ENCODE peak calls at places on chromosomes 1 and 21, in ten cellular contexts. C is fibroblast of villous mesenchyme, H is HFF-Myc, O is uterus, N is AG04450, Y is sigmoid colon, X is hepatocyte, A is brain microvascular endothelial cell, L is stomach, S is heart right ventricle. M is an unnamed sample.

GRCh38 chr1:1337793-1338147 is 6.7 kb downstream of the TAS1R3 start:
- DNase-seq in C (no peak), H (no peak), O (no peak), N (no peak), Y (no peak), X (no peak), A (no peak), L (peak), S (no peak), M (no peak)

GRCh38 chr21:21997390-21998333 is 999.5 kb downstream of the NCAM2 start:
- DNase-seq in C (no peak), H (no peak), O (no peak), N (no peak), Y (no peak), X (peak), A (no peak), L (no peak), S (no peak), M (no peak)

GRCh38 chr1:152786077-152786476 is at the start of gene LCE1E:
- DNase-seq in C (no peak), H (no peak), O (no peak), N (no peak), Y (no peak), X (no peak), A (no peak), L (no peak), S (no peak), M (no peak)

GRCh38 chr21:16535100-16535418 is 805.3 kb downstream of the USP25 start:
- DNase-seq in C (peak), H (peak), O (peak), N (peak), Y (peak), X (no peak), A (no peak), L (peak), S (peak), M (peak)

GRCh38 chr1:198497326-198498220 is 42.9 kb downstream of the ATP6V1G3 start:
- DNase-seq in C (peak), H (no peak), O (no peak), N (no peak), Y (no peak), X (no peak), A (peak), L (no peak), S (no peak), M (no peak)

GRCh38 chr1:14598007-14598497 is 433 bp upstream of the KAZN start:
- DNase-seq in C (no peak), H (no peak), O (no peak), N (no peak), Y (no peak), X (peak), A (no peak), L (no peak), S (no peak), M (no peak)

GRCh38 chr1:36446261-36446660 is 4.0 kb downstream of the OSCP1 start:
- DNase-seq in C (no peak), H (no peak), O (no peak), N (no peak), Y (no peak), X (no peak), A (no peak), L (no peak), S (no peak), M (no peak)

GRCh38 chr1:183630748-183631147 is 4.8 kb downstream of the ARPC5 start:
- DNase-seq in C (no peak), H (no peak), O (no peak), N (no peak), Y (no peak), X (no peak), A (no peak), L (no peak), S (no peak), M (no peak)

GRCh38 chr1:226064816-226065248 is 2.3 kb downstream of the H3-3A start:
- DNase-seq in C (peak), H (no peak), O (peak), N (no peak), Y (no peak), X (peak), A (peak), L (peak), S (no peak), M (no peak)

GRCh38 chr1:44031051-44031899 is at the start of gene SLC6A9:
- DNase-seq in C (peak), H (peak), O (peak), N (peak), Y (peak), X (peak), A (peak), L (peak), S (peak), M (peak)

GRCh38 chr1:36879613-36880012 is 154.7 kb downstream of the GRIK3 start:
- DNase-seq in C (no peak), H (no peak), O (no peak), N (no peak), Y (peak), X (no peak), A (no peak), L (peak), S (no peak), M (no peak)

GRCh38 chr1:215744419-215744818 is 177.3 kb downstream of the KCTD3 start:
- DNase-seq in C (peak), H (no peak), O (no peak), N (no peak), Y (no peak), X (no peak), A (no peak), L (no peak), S (no peak), M (no peak)

GRCh38 chr1:152458384-152459185 is 44.5 kb upstream of the CRNN start:
- DNase-seq in C (peak), H (peak), O (peak), N (peak), Y (peak), X (peak), A (peak), L (peak), S (peak), M (peak)

GRCh38 chr1:26546819-26547218 is 17.3 kb downstream of the RPS6KA1 start:
- DNase-seq in C (no peak), H (no peak), O (no peak), N (no peak), Y (no peak), X (no peak), A (no peak), L (no peak), S (no peak), M (no peak)

GRCh38 chr1:65265296-65266271 is 43.8 kb upstream of the DNAJC6 start:
- DNase-seq in C (peak), H (no peak), O (no peak), N (no peak), Y (no peak), X (peak), A (peak), L (peak), S (peak), M (no peak)

GRCh38 chr1:217343907-217344306 is 287.0 kb downstream of the GPATCH2 start:
- DNase-seq in C (no peak), H (no peak), O (no peak), N (no peak), Y (no peak), X (no peak), A (no peak), L (no peak), S (no peak), M (no peak)

GRCh38 chr1:204130178-204130577 is 21.7 kb downstream of the ETNK2 start:
- DNase-seq in C (no peak), H (no peak), O (peak), N (no peak), Y (no peak), X (no peak), A (no peak), L (peak), S (no peak), M (no peak)

GRCh38 chr1:22122273-22123070 is 20.4 kb downstream of the WNT4 start:
- DNase-seq in C (no peak), H (no peak), O (no peak), N (no peak), Y (no peak), X (no peak), A (no peak), L (no peak), S (no peak), M (no peak)

GRCh38 chr1:59329412-59330053 is 32.6 kb downstream of the FGGY start:
- DNase-seq in C (no peak), H (no peak), O (no peak), N (no peak), Y (no peak), X (no peak), A (no peak), L (no peak), S (no peak), M (no peak)

GRCh38 chr1:61097326-61097725 is 15.0 kb downstream of the NFIA start:
- DNase-seq in C (no peak), H (no peak), O (no peak), N (no peak), Y (no peak), X (no peak), A (peak), L (no peak), S (no peak), M (no peak)

GRCh38 chr1:25996966-25997758 is 701 bp downstream of the PAFAH2 start:
- DNase-seq in C (peak), H (no peak), O (peak), N (no peak), Y (no peak), X (peak), A (peak), L (no peak), S (no peak), M (no peak)

GRCh38 chr1:153509729-153510354 is 25.9 kb downstream of the S100A6 start:
- DNase-seq in C (no peak), H (no peak), O (no peak), N (no peak), Y (no peak), X (peak), A (no peak), L (peak), S (peak), M (no peak)

GRCh38 chr1:201085902-201086735 is 26.1 kb downstream of the CACNA1S start:
- DNase-seq in C (peak), H (no peak), O (peak), N (no peak), Y (no peak), X (peak), A (peak), L (peak), S (peak), M (no peak)

GRCh38 chr1:85334962-85335361 is 58.5 kb upstream of the BCL10 start:
- DNase-seq in C (peak), H (no peak), O (no peak), N (no peak), Y (no peak), X (no peak), A (no peak), L (no peak), S (no peak), M (no peak)

GRCh38 chr1:209389258-209389657 is 194.3 kb upstream of the CAMK1G start:
- DNase-seq in C (peak), H (peak), O (no peak), N (peak), Y (no peak), X (no peak), A (peak), L (no peak), S (no peak), M (no peak)

GRCh38 chr1:10691075-10691739 is 105.2 kb downstream of the CASZ1 start:
- DNase-seq in C (no peak), H (no peak), O (no peak), N (no peak), Y (no peak), X (no peak), A (no peak), L (no peak), S (no peak), M (no peak)

GRCh38 chr1:161229896-161230295 is 4.0 kb downstream of the TOMM40L start:
- DNase-seq in C (no peak), H (no peak), O (no peak), N (no peak), Y (no peak), X (no peak), A (no peak), L (no peak), S (no peak), M (no peak)

GRCh38 chr1:47835409-47835808 is 161.8 kb downstream of the TRABD2B start:
- DNase-seq in C (no peak), H (no peak), O (no peak), N (no peak), Y (no peak), X (no peak), A (no peak), L (no peak), S (no peak), M (no peak)

GRCh38 chr1:22171951-22172715 is 29.2 kb upstream of the WNT4 start:
- DNase-seq in C (no peak), H (no peak), O (no peak), N (no peak), Y (no peak), X (no peak), A (no peak), L (no peak), S (no peak), M (no peak)

GRCh38 chr1:247331172-247331525 is 518 bp downstream of the ZNF496 start:
- DNase-seq in C (peak), H (no peak), O (peak), N (peak), Y (peak), X (peak), A (peak), L (peak), S (peak), M (peak)

GRCh38 chr1:224623310-224623714 is 7.2 kb downstream of the CNIH3 start:
- DNase-seq in C (peak), H (no peak), O (no peak), N (no peak), Y (no peak), X (no peak), A (peak), L (no peak), S (no peak), M (no peak)

GRCh38 chr1:119228318-119228717 is 87.9 kb upstream of the WARS2 start:
- DNase-seq in C (no peak), H (no peak), O (no peak), N (no peak), Y (no peak), X (peak), A (no peak), L (no peak), S (no peak), M (no peak)

GRCh38 chr1:119226880-119227279 is 86.4 kb upstream of the WARS2 start:
- DNase-seq in C (no peak), H (no peak), O (no peak), N (no peak), Y (no peak), X (no peak), A (peak), L (no peak), S (no peak), M (no peak)

GRCh38 chr1:119225270-119225669 is 84.8 kb upstream of the WARS2 start:
- DNase-seq in C (peak), H (no peak), O (no peak), N (no peak), Y (no peak), X (no peak), A (no peak), L (no peak), S (no peak), M (peak)

GRCh38 chr1:119227446-119227845 is 87.0 kb upstream of the WARS2 start:
- DNase-seq in C (no peak), H (no peak), O (no peak), N (no peak), Y (no peak), X (no peak), A (peak), L (no peak), S (no peak), M (no peak)

GRCh38 chr1:119225831-119226230 is 85.4 kb upstream of the WARS2 start:
- DNase-seq in C (no peak), H (no peak), O (no peak), N (no peak), Y (no peak), X (no peak), A (no peak), L (no peak), S (no peak), M (no peak)
- TF ChIP-seq CTCF in C (no peak), H (peak), O (no peak), N (no peak), Y (no peak), X (no peak), A (no peak), L (no peak), S (no peak), M (no peak)

DNA sequence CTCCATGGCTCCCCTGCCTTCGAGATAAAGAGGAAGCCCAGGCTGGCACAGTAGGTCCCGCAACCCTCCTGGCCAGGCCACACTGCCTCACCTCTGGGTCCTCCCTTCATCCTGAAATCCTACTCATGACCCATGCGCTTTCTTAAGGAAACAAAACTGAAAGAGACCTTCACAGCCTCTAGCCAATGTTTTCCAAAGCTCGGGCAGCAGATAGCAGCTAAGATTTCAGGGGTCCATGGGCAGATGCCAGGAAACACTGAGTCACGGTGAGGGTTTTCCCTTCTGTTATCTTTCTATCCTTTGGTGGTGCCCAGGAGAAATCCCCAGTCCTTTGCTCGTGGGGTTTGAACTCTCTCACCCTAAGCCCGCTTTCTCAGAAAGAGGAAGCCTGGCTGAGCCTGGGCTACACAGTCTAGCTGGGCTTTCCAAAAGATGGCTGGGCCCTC is 26.6 kb downstream of the TTC39A start:
- DNase-seq in C (peak), H (no peak), O (no peak), N (no peak), Y (peak), X (peak), A (peak), L (peak), S (no peak), M (no peak)
- H3K4me3 ChIP-seq in C (no peak), H (no peak), O (no peak), N (no peak), Y (no peak), X (no peak), A (no peak), L (no peak), S (no peak), M (no peak)

GRCh38 chr1:102851616-102852015 is 256.7 kb downstream of the COL11A1 start:
- DNase-seq in C (no peak), H (no peak), O (no peak), N (no peak), Y (no peak), X (no peak), A (peak), L (no peak), S (no peak), M (no peak)

GRCh38 chr1:102853701-102854187 is 254.6 kb downstream of the COL11A1 start:
- DNase-seq in C (no peak), H (no peak), O (no peak), N (no peak), Y (no peak), X (no peak), A (no peak), L (no peak), S (no peak), M (no peak)

GRCh38 chr1:102852583-102852982 is 255.7 kb downstream of the COL11A1 start:
- DNase-seq in C (no peak), H (no peak), O (no peak), N (no peak), Y (no peak), X (no peak), A (no peak), L (no peak), S (no peak), M (no peak)
- TF ChIP-seq CTCF in C (peak), H (peak), O (no peak), N (peak), Y (no peak), X (peak), A (peak), L (no peak), S (no peak), M (peak)

DNA sequence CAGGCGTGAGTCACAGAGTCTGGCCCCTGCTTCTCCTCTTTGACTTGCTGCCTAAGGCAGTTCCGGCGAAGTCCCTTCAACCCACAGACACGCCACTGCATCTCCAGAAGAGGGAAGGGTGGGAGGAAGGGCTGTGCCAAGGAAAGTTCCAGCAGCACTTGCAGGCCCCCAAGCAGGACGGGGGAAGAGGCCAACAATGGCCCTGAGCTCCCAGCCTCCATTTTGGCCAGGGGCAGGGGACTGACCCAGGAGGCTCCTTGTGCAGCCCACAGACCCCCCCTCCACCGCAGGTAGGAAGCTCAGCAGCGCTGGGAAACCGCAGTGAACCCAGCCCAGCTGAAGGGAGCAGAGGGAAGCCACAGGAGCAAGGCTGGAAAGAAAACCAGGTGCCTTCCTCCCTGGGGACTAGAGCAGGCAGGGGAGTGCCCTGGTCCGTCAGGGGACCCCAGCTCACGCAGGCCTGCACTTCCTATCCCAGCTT is 35.4 kb downstream of the ACOT7 start:
- DNase-seq in C (peak), H (no peak), O (no peak), N (no peak), Y (no peak), X (peak), A (no peak), L (no peak), S (no peak), M (no peak)
- H3K4me3 ChIP-seq in C (no peak), H (no peak), O (no peak), N (no peak), Y (no peak), X (no peak), A (no peak), L (no peak), S (no peak), M (no peak)

GRCh38 chr1:202172015-202172355 is 11.6 kb upstream of the PTPN7 start:
- DNase-seq in C (no peak), H (no peak), O (no peak), N (no peak), Y (no peak), X (no peak), A (no peak), L (no peak), S (no peak), M (no peak)

GRCh38 chr1:202171292-202172014 is 11.1 kb upstream of the PTPN7 start:
- DNase-seq in C (no peak), H (no peak), O (no peak), N (no peak), Y (no peak), X (no peak), A (no peak), L (no peak), S (no peak), M (no peak)

GRCh38 chr1:202170726-202171125 is 10.3 kb upstream of the PTPN7 start:
- DNase-seq in C (no peak), H (no peak), O (no peak), N (no peak), Y (no peak), X (no peak), A (no peak), L (no peak), S (no peak), M (no peak)

GRCh38 chr1:202176949-202177927 is 16.4 kb upstream of the LGR6 start:
- DNase-seq in C (no peak), H (no peak), O (no peak), N (no peak), Y (no peak), X (no peak), A (no peak), L (no peak), S (no peak), M (no peak)

DNA sequence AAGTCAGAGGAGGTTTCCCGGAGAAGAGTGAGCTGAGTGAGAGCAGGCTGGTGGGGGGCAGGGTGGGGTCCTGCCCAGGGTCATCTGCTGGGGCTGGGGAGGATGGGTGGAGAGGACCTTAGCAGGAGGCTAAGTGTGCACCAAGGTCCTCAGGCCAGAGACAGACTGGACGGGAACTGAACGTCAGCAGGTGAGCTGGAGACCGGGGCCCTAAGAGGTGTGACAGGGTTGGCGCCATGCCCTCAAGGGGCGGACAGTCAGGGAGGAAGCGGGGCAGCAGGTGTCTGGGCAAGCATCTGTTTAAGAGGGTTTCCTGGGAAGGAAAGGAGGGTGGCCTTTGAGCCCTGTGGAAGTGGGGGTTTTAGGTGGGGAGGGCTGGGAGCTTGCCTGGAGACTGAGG is 13.6 kb upstream of the PTPN7 start:
- DNase-seq in C (no peak), H (no peak), O (no peak), N (no peak), Y (no peak), X (no peak), A (no peak), L (no peak), S (no peak), M (no peak)
- TF ChIP-seq CTCF in C (no peak), H (no peak), O (no peak), N (no peak), Y (no peak), X (no peak), A (no peak), L (no peak), S (no peak), M (no peak)